ENCODE peak calls at places on chromosomes 4 and X, in six cellular contexts. F, Y, Q, R, K and C are unnamed samples. For H3K36me3, the result is how much of the 10 kb centered on the place peaks cover.

GRCh38 chrX:118062048-118062789 is 54.4 kb downstream of the KLHL13 start:
- DNase-seq in F (no peak), K (no peak), Q (no peak), Y (no peak), R (no peak), C (no peak)

GRCh38 chr4:44493924-44494323 is 45.3 kb upstream of the KCTD8 start:
- DNase-seq in K (peak), Q (no peak), F (no peak), Y (peak), R (no peak), C (no peak)

GRCh38 chr4:108906006-108906405 is 143.2 kb upstream of the ETNPPL start:
- DNase-seq in Y (peak), F (no peak), Q (no peak), K (no peak), R (no peak), C (no peak)

GRCh38 chrX:19793471-19793870 is 93.9 kb downstream of the SH3KBP1 start:
- DNase-seq in K (no peak), F (no peak), R (no peak), Y (no peak), Q (no peak), C (no peak)

GRCh38 chr4:77415689-77416088 is 189.9 kb upstream of the CXCL13 start:
- DNase-seq in K (no peak), F (no peak), R (no peak), Y (no peak), Q (no peak), C (no peak)

GRCh38 chr4:43343298-43343697 is 450.8 kb downstream of the GRXCR1 start:
- DNase-seq in R (no peak), K (no peak), Q (no peak), F (no peak), Y (no peak), C (no peak)

GRCh38 chrX:65586491-65586890 is 51.9 kb upstream of the LAS1L start:
- DNase-seq in Y (no peak), R (no peak), F (no peak), K (no peak), Q (no peak), C (no peak)

GRCh38 chr4:184383497-184384055 is 90.8 kb downstream of the IRF2 start:
- DNase-seq in K (peak), Y (peak), R (peak), Q (peak), F (peak), C (no peak)

GRCh38 chr4:6773616-6774540 is 8.6 kb upstream of the KIAA0232 start:
- DNase-seq in K (no peak), F (no peak), Q (no peak), R (peak), Y (no peak), C (no peak)

GRCh38 chr4:166422475-166422874 is 549.4 kb downstream of the TLL1 start:
- DNase-seq in Y (no peak), Q (no peak), K (no peak), R (no peak), F (no peak), C (no peak)

GRCh38 chrX:130594453-130594916 is 192.7 kb downstream of the RBMX2 start:
- DNase-seq in F (no peak), K (no peak), Q (no peak), R (no peak), Y (no peak), C (no peak)

GRCh38 chr4:61296115-61296514 is 96.0 kb downstream of the ADGRL3 start:
- DNase-seq in F (no peak), R (no peak), K (no peak), Q (no peak), Y (no peak), C (no peak)

GRCh38 chrX:23333842-23334535 is 660 bp upstream of the PTCHD1 start:
- DNase-seq in K (peak), Y (peak), Q (no peak), R (no peak), F (no peak), C (peak)

GRCh38 chrX:104913348-104913747 is 307.1 kb downstream of the TEX13A start:
- DNase-seq in R (no peak), Y (peak), F (no peak), Q (no peak), K (peak), C (no peak)
- TF ChIP-seq CTCF in R (peak), Y (peak), F (no peak), Q (peak), K (peak), C (peak)

GRCh38 chrX:108299101-108299591 is 139.1 kb downstream of the COL4A6 start:
- DNase-seq in F (no peak), Y (no peak), Q (no peak), K (no peak), R (no peak), C (no peak)
- H3K36me3 ChIP-seq in F (under half), Y (under half), Q (under half), K (under half), R (under half), C (under half)

DNA sequence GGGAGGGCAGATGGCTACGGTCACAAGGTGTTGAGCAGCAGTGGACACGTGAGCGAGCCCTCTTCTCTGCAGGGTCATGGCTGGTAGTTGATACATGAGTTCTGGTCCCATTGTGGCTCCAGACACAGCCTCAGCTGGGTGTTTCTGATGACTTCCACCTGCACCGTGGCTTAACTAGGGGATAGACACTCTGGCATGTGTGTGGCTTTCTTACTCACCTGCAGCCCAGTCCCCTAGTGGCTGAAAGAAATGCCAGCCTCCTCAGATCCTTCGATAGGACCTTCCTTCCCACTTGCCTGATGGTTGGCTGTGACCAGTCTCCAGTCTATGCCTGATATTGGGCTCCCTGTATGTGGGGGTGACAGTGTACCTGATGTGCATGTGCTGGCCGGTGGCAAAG is 5.0 kb downstream of the GPR78 start:
- DNase-seq in R (no peak), Y (peak), K (no peak), Q (no peak), F (no peak), C (no peak)
- TF ChIP-seq CTCF in R (no peak), Y (peak), K (no peak), Q (no peak), F (no peak), C (no peak)

DNA sequence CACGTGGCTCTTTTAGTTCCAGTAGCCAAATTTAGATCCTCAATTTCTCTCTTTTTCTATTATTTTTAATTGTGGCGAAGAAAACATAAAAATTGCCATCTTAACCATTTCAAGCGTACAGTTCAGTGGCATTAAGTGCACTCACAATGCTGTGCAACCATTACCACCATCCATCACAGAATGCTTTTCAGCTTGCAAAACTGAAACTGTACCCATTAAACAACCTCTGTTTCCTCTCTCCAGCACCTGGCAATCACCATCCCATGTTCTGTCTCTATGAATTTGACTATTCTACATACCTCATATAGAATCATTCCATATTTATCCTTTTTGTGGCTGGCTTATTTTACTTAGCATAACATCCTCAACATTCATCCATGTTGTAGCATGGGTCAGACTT is 74.9 kb downstream of the METTL14 start:
- DNase-seq in K (no peak), Y (no peak), F (no peak), Q (no peak), R (no peak), C (no peak)
- H3K36me3 ChIP-seq in K (under half), Y (half or more), F (under half), Q (under half), R (under half), C (under half)

DNA sequence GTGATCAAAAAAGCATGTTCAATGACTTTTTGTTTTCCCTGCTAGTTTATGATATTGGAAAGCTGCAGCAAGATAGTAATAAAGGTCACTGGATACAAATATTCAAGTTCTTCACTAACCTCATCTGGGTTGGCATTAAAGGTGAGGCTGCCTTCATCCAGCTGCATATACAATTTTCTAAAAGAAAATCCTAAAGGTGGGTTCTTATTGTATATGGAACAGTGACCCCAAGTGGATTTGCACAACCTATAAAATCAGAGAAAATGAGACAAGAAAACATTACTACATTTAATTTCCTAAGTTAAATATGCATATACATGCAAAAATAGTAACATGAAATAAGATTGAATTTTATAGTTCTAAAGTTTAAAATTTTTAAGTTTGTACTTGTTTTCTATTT is 23.9 kb downstream of the FBXO8 start:
- DNase-seq in Y (no peak), R (no peak), K (peak), Q (no peak), F (no peak), C (no peak)
- TF ChIP-seq CTCF in Y (no peak), R (no peak), K (no peak), Q (no peak), F (no peak), C (no peak)

DNA sequence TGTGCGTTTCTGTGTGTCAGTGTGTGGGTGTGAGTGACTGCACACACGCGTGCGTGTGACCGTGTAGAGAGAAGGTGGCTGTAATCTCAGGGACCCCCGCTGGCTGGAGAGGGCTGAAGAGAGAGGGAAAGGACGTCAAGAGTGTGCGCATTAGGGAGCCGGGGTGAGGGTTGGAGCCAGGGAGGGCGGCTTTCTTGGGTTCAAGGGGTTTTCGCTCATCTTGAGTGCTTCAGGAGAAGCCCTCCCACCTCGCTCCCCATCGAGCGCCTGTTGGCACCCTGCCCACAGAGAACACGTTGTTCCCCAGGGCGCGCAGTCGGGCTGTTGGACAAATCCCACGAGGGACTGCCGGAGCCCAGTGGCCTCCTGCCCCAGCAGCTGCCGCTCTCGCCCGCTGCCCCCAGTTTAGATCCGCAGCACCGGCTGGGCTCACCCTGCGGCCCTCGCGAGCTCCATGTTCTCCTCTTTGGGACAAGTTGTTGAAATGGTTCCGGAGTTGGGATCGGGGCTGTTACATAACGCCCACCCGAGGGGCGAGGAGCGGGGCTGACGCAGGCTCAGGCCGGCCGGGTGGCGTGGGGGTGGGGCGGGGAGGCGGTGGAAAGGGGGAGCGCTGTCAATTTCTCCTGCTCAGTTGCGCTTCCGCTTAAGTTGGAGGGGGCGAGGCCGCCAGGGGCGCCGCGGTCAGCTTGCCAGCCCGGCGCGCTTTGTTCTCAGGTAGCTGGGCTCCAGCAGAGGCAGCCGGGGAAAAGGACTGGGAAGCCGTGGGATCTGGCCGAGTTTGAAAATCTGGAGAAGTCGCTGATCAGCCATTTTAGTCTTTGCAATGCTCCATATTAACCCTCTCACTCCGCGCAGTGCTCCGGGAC is 1.6 kb downstream of the GRIA2 start:
- DNase-seq in R (no peak), F (no peak), K (peak), Q (no peak), Y (peak), C (no peak)
- H3K36me3 ChIP-seq in R (under half), F (under half), K (under half), Q (under half), Y (under half), C (under half)